ENCODE peak calls at places on chromosomes 3 and 15, in ten cellular contexts. S is AG10803; G is caudate nucleus; K is frontal cortex; I is B cell; N is NCI-H1417; V is AG04450; C is NCI-H524; T is HepG2; Q is stimulated activated CD8-positive, alpha-beta memory T cell treated with anti-CD3 and anti-CD28 coated beads, Interleukin-7, amount 100 ng/mL, for 1 hour. W is an unnamed sample.

GRCh38 chr15:41811432-41812195 is 16.3 kb upstream of the JMJD7 start:
- DNase-seq in S (peak), G (peak), K (peak), I (peak), N (peak), V (peak), C (peak), T (peak), Q (peak), W (peak)

GRCh38 chr3:149388001-149388435 is 10.6 kb upstream of the TM4SF1 start:
- DNase-seq in S (peak), G (no peak), K (no peak), I (no peak), N (no peak), V (peak), C (no peak), T (no peak), Q (no peak), W (no peak)

GRCh38 chr15:63027646-63028045 is 14.9 kb upstream of the TPM1 start:
- DNase-seq in S (no peak), G (no peak), K (no peak), I (no peak), N (no peak), V (no peak), C (no peak), T (no peak), Q (no peak), W (no peak)

GRCh38 chr3:167892204-167892603 is 156.7 kb downstream of the SERPINI1 start:
- DNase-seq in S (no peak), G (no peak), K (no peak), I (no peak), N (no peak), V (no peak), C (no peak), T (no peak), Q (no peak), W (no peak)

GRCh38 chr3:179591313-179591712 is 13.1 kb downstream of the MRPL47 start:
- DNase-seq in S (no peak), G (no peak), K (no peak), I (no peak), N (no peak), V (no peak), C (no peak), T (no peak), Q (no peak), W (no peak)

GRCh38 chr3:51340989-51341636 is 44.0 kb upstream of the MANF start:
- DNase-seq in S (no peak), G (no peak), K (no peak), I (no peak), N (no peak), V (no peak), C (no peak), T (peak), Q (no peak), W (no peak)

GRCh38 chr3:66378256-66378655 is 122.6 kb downstream of the LRIG1 start:
- DNase-seq in S (no peak), G (no peak), K (no peak), I (no peak), N (peak), V (no peak), C (no peak), T (no peak), Q (no peak), W (no peak)

GRCh38 chr3:186193534-186194450 is 84.9 kb upstream of the ETV5 start:
- DNase-seq in S (no peak), G (no peak), K (peak), I (peak), N (peak), V (no peak), C (peak), T (no peak), Q (no peak), W (no peak)

W was measured in cerebellar nuclear complex.